ENCODE peak calls at places on chromosomes 11 and 22, in six cellular contexts. One of them, this sample, is unnamed.

GRCh38 chr22:39016592-39016991 is 2.5 kb downstream of the APOBEC3C start:
- DNase-seq in heart right ventricle: no peak
- DNase-seq in heart left ventricle: no peak
- DNase-seq in small intestine: no peak
- DNase-seq in MM.1S: no peak
- DNase-seq in tibial nerve: no peak
- DNase-seq in this sample: no peak

GRCh38 chr11:107924306-107924705 is 3.9 kb upstream of the RAB39A start:
- DNase-seq in heart left ventricle: no peak
- DNase-seq in small intestine: no peak
- DNase-seq in tibial nerve: no peak
- DNase-seq in heart right ventricle: no peak
- DNase-seq in MM.1S: peak; percentile 59
- DNase-seq in this sample: no peak

GRCh38 chr11:78270993-78271392 is 82.3 kb downstream of the USP35 start:
- DNase-seq in heart right ventricle: no peak
- DNase-seq in small intestine: no peak
- DNase-seq in MM.1S: no peak
- DNase-seq in heart left ventricle: no peak
- DNase-seq in tibial nerve: no peak
- DNase-seq in this sample: no peak

GRCh38 chr11:85725510-85726258 is 39.7 kb upstream of the CCDC89 start:
- DNase-seq in small intestine: peak; percentile 70
- DNase-seq in heart left ventricle: no peak
- DNase-seq in MM.1S: no peak
- DNase-seq in heart right ventricle: no peak
- DNase-seq in tibial nerve: no peak
- DNase-seq in this sample: no peak

GRCh38 chr11:129265125-129265788 is 73.1 kb upstream of the ARHGAP32 start:
- DNase-seq in tibial nerve: no peak
- DNase-seq in heart left ventricle: no peak
- DNase-seq in MM.1S: no peak
- DNase-seq in small intestine: no peak
- DNase-seq in heart right ventricle: no peak
- DNase-seq in this sample: no peak

GRCh38 chr11:88424881-88425280 is 87.3 kb upstream of the CTSC start:
- DNase-seq in small intestine: no peak
- DNase-seq in MM.1S: no peak
- DNase-seq in heart right ventricle: no peak
- DNase-seq in tibial nerve: no peak
- DNase-seq in heart left ventricle: no peak
- DNase-seq in this sample: no peak

GRCh38 chr22:21012446-21013407 is 2.2 kb upstream of the P2RX6 start:
- DNase-seq in tibial nerve: no peak
- DNase-seq in MM.1S: no peak
- DNase-seq in heart left ventricle: no peak
- DNase-seq in heart right ventricle: no peak
- DNase-seq in small intestine: no peak
- DNase-seq in this sample: no peak

GRCh38 chr22:46149493-46149997 is 781 bp upstream of the PPARA start:
- DNase-seq in small intestine: peak; percentile 84
- DNase-seq in heart right ventricle: peak; percentile 75
- DNase-seq in tibial nerve: peak; percentile 57
- DNase-seq in MM.1S: peak; percentile 35
- DNase-seq in heart left ventricle: peak; percentile 71
- DNase-seq in this sample: peak; percentile 78

GRCh38 chr11:99199336-99199735 is 178.6 kb downstream of the CNTN5 start:
- DNase-seq in small intestine: peak; percentile 3
- DNase-seq in heart left ventricle: peak; percentile 10
- DNase-seq in heart right ventricle: no peak
- DNase-seq in MM.1S: no peak
- DNase-seq in tibial nerve: no peak
- DNase-seq in this sample: no peak

GRCh38 chr22:32469799-32470212 is 4.8 kb upstream of the FBXO7 start:
- DNase-seq in heart right ventricle: no peak
- DNase-seq in MM.1S: no peak
- DNase-seq in heart left ventricle: no peak
- DNase-seq in tibial nerve: no peak
- DNase-seq in small intestine: no peak
- DNase-seq in this sample: peak; percentile 62

GRCh38 chr11:78630561-78631303 is 56.1 kb upstream of the NARS2 start:
- DNase-seq in heart right ventricle: no peak
- DNase-seq in tibial nerve: no peak
- DNase-seq in MM.1S: no peak
- DNase-seq in heart left ventricle: no peak
- DNase-seq in small intestine: no peak
- DNase-seq in this sample: no peak

GRCh38 chr11:114180301-114181055 is 115.7 kb upstream of the NNMT start:
- DNase-seq in MM.1S: peak; percentile 44
- DNase-seq in small intestine: peak; percentile 80
- DNase-seq in tibial nerve: no peak
- DNase-seq in heart left ventricle: peak; percentile 68
- DNase-seq in heart right ventricle: peak; percentile 46
- DNase-seq in this sample: no peak

GRCh38 chr22:50699754-50700386 is 27.2 kb downstream of the SHANK3 start:
- DNase-seq in tibial nerve: no peak
- DNase-seq in heart right ventricle: no peak
- DNase-seq in heart left ventricle: no peak
- DNase-seq in small intestine: no peak
- DNase-seq in MM.1S: no peak
- DNase-seq in this sample: no peak

GRCh38 chr11:9859491-9860305 is 195.8 kb downstream of the SWAP70 start:
- DNase-seq in heart right ventricle: no peak
- DNase-seq in heart left ventricle: no peak
- DNase-seq in MM.1S: no peak
- DNase-seq in tibial nerve: no peak
- DNase-seq in small intestine: no peak
- DNase-seq in this sample: no peak

GRCh38 chr11:86101493-86101892 is 32.6 kb upstream of the PICALM start:
- DNase-seq in MM.1S: no peak
- DNase-seq in tibial nerve: no peak
- DNase-seq in heart right ventricle: no peak
- DNase-seq in heart left ventricle: no peak
- DNase-seq in small intestine: no peak
- DNase-seq in this sample: no peak

GRCh38 chr11:6647282-6647679 is 8.3 kb downstream of the DCHS1 start:
- DNase-seq in small intestine: no peak
- DNase-seq in heart right ventricle: peak; percentile 51
- DNase-seq in tibial nerve: no peak
- DNase-seq in MM.1S: no peak
- DNase-seq in heart left ventricle: peak; percentile 18
- DNase-seq in this sample: no peak

GRCh38 chr11:45751430-45751829 is 53.5 kb upstream of the SLC35C1 start:
- DNase-seq in tibial nerve: no peak
- DNase-seq in heart left ventricle: no peak
- DNase-seq in small intestine: no peak
- DNase-seq in heart right ventricle: no peak
- DNase-seq in MM.1S: no peak
- DNase-seq in this sample: no peak

GRCh38 chr22:25966448-25966913 is 202.8 kb upstream of the SEZ6L start:
- DNase-seq in heart right ventricle: no peak
- DNase-seq in MM.1S: peak; percentile 76
- DNase-seq in small intestine: no peak
- DNase-seq in heart left ventricle: no peak
- DNase-seq in tibial nerve: no peak
- DNase-seq in this sample: no peak

GRCh38 chr11:70656293-70656692 is 258.0 kb downstream of the CTTN start:
- DNase-seq in heart left ventricle: no peak
- DNase-seq in small intestine: no peak
- DNase-seq in tibial nerve: no peak
- DNase-seq in MM.1S: no peak
- DNase-seq in heart right ventricle: no peak
- DNase-seq in this sample: no peak

GRCh38 chr11:91932151-91932821 is 292.3 kb upstream of the FAT3 start:
- DNase-seq in small intestine: no peak
- DNase-seq in heart left ventricle: no peak
- DNase-seq in MM.1S: no peak
- DNase-seq in heart right ventricle: no peak
- DNase-seq in tibial nerve: no peak
- DNase-seq in this sample: no peak

GRCh38 chr11:118441770-118442169 is 5.5 kb downstream of the KMT2A start:
- DNase-seq in small intestine: no peak
- DNase-seq in heart right ventricle: no peak
- DNase-seq in heart left ventricle: no peak
- DNase-seq in tibial nerve: no peak
- DNase-seq in MM.1S: no peak
- DNase-seq in this sample: no peak

GRCh38 chr11:108069947-108070346 is 51.4 kb upstream of the ACAT1 start:
- DNase-seq in heart left ventricle: no peak
- DNase-seq in heart right ventricle: no peak
- DNase-seq in MM.1S: peak; percentile 56
- DNase-seq in small intestine: peak; percentile 10
- DNase-seq in tibial nerve: no peak
- DNase-seq in this sample: no peak

DNA sequence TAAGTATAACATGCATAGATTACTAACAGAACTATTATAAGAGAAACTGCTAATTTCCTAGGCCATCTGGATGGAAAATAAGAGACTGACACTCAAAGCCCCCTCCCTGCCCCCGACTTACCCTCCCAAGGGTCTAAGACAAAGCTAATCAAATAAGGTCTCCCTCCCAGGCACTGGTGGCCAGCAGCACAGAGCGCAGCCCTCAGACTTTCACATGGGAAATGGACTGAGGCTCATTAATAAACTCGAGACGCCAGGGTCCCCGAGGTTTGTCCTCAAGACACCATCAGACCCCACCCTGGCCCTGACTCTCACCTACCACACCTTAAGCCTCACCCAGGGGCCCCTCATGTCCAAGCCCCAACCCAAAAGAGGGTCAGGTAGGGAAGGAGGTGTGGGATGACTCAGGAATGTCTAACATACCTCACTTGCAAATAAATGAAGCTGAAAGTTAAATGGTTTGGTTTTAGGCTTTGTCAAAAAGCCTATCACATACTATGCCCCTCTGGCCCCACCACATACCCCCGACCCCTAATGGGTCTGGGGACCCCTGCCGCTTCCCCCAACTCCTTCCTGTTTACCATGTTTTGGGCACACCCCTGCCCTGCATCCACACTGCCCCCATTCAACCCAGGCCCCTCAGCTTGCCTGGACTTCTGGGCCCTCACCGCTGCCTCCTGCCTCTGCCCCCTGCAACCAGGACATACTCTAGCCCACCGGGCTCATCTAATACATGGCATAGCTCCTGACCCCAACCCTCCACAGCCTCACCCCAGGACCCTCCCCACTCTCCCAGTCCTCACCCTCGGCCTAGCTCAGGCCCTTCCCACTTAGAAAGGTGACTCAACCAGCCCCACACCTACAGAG is 11.4 kb downstream of the ARAP1 start:
- DNase-seq in small intestine: no peak
- DNase-seq in heart left ventricle: no peak
- DNase-seq in MM.1S: no peak
- DNase-seq in heart right ventricle: no peak
- DNase-seq in tibial nerve: no peak
- DNase-seq in this sample: no peak
- H3K27ac ChIP-seq in small intestine: peak overlapping the region; percentile 26
- H3K27ac ChIP-seq in heart left ventricle: no peak overlapping the region
- H3K27ac ChIP-seq in MM.1S: no peak overlapping the region
- H3K27ac ChIP-seq in heart right ventricle: no peak overlapping the region
- H3K27ac ChIP-seq in tibial nerve: peak overlapping the region; percentile 72
- H3K27ac ChIP-seq in this sample: peak overlapping the region; percentile 58

DNA sequence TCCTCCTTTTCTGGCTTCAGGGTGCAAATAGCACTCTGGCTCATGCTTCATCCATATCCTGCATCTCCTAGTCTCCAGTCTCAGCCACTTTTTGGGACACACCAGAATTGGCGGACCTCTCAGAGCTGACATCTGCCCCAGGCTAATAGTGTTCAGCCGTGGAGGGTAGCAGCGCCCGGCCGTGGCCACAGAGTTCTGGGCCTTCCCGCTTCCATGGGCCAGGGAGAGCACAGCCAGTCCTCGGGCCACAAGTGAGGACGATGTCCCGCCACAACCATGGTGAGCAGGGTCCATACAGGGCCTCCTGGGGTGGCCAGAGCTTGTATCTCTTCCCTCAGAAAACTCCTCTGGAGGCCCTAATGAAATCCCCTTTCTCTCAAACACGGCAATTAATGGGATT is 26.0 kb downstream of the DKK3 start:
- DNase-seq in tibial nerve: no peak
- DNase-seq in heart right ventricle: no peak
- DNase-seq in MM.1S: no peak
- DNase-seq in heart left ventricle: no peak
- DNase-seq in small intestine: no peak
- DNase-seq in this sample: no peak
- H3K27ac ChIP-seq in tibial nerve: peak overlapping the region; percentile 86
- H3K27ac ChIP-seq in heart right ventricle: peak overlapping the region; percentile 76
- H3K27ac ChIP-seq in MM.1S: no peak overlapping the region
- H3K27ac ChIP-seq in heart left ventricle: peak overlapping the region; percentile 84
- H3K27ac ChIP-seq in small intestine: no peak overlapping the region
- H3K27ac ChIP-seq in this sample: no peak overlapping the region

DNA sequence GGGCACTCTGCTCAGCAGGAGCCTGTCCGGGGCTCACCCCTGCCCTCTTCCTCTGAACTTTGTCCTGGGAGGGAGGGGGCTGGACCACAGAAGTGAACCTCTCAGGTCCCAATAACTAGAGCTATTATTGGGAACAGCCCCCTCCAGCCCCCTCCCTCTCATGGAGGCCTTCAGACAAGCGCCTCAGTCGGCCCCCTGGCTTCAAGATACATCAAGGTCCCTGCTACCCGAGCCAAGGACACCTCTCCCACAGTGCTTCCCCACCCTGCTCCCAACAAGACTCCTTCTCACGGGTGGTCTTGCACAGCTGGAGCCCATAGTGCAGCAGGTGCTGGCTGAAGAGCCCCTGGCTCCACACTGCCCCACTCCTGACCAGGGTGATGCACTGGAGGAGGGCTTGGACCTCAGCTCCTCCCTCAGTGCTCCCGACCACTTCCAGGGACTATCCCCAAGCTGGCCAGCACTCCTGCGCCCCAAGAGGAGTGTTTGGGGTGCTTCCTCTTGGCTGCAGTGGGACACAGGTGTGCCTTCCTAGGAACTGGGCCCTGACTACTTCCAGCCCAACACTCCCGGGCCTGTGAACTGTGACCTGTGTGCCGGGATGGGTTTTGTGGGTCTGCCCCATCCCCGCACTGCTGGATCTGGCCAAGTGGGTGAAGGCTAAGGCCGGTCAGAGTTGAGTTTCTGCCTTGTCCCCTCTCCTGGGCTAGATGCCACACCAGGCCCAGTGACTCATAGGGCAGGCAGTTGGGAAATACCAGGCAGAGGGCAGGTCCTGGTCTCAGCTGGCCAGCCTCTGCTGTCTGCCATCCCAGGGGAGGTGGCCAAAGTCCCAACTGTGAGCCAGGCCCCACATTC is 2.2 kb downstream of the PNPLA2 start:
- DNase-seq in heart left ventricle: peak; percentile 83
- DNase-seq in MM.1S: no peak
- DNase-seq in heart right ventricle: peak; percentile 80
- DNase-seq in small intestine: peak; percentile 94
- DNase-seq in tibial nerve: peak; percentile 67
- DNase-seq in this sample: peak; percentile 46
- H3K27ac ChIP-seq in heart left ventricle: peak overlapping the region; percentile 100
- H3K27ac ChIP-seq in MM.1S: no peak overlapping the region
- H3K27ac ChIP-seq in heart right ventricle: peak overlapping the region; percentile 99
- H3K27ac ChIP-seq in small intestine: peak overlapping the region; percentile 98
- H3K27ac ChIP-seq in tibial nerve: peak overlapping the region; percentile 91
- H3K27ac ChIP-seq in this sample: peak overlapping the region; percentile 43

DNA sequence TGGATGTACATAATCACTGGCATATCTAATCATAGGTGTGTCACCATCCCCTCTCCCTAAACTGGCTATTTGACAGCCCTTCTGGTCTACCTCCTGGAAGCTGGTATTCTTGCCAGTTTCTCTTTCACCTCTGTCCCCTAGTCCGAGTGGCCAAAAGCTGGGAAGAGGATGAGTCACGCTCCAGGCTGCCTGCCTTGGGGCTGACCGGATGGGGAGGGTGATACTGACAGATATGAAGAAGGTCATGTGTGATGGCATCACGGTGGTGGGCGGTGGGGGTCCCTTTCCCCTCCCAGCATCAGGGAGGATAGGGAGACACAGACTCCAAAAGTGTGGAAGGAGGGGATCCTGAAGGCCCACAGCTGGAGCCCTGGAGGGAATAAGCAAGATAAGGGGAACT is 4.8 kb downstream of the OAF start:
- DNase-seq in heart left ventricle: peak; percentile 52
- DNase-seq in MM.1S: no peak
- DNase-seq in small intestine: peak; percentile 46
- DNase-seq in tibial nerve: peak; percentile 66
- DNase-seq in heart right ventricle: no peak
- DNase-seq in this sample: no peak
- H3K27ac ChIP-seq in heart left ventricle: peak overlapping the region; percentile 50
- H3K27ac ChIP-seq in MM.1S: no peak overlapping the region
- H3K27ac ChIP-seq in small intestine: peak overlapping the region; percentile 73
- H3K27ac ChIP-seq in tibial nerve: peak overlapping the region; percentile 92
- H3K27ac ChIP-seq in heart right ventricle: peak overlapping the region; percentile 22
- H3K27ac ChIP-seq in this sample: peak overlapping the region; percentile 30